ENCODE peak calls at places on chromosomes 11 and 22, in four cellular contexts. F, Z, U and O are unnamed samples.
A peak's percentile ranks its signal among the peaks of the same experiment; 100 is the strongest.

GRCh38 chr11:124717421-124717785 is 22.3 kb upstream of the NRGN start:
- DNase-seq in F (no peak), U (no peak), Z (no peak), O (no peak)

GRCh38 chr22:22060200-22061084 is 77.9 kb upstream of the TOP3B start:
- DNase-seq in U (peak; percentile 40), Z (peak; percentile 99), F (peak; percentile 88), O (no peak)

GRCh38 chr22:23529166-23530103 is 50.7 kb downstream of the IGLL1 start:
- DNase-seq in Z (no peak), F (no peak), U (no peak), O (no peak)

GRCh38 chr22:31872209-31872608 is 72.1 kb upstream of the YWHAH start:
- DNase-seq in U (peak; percentile 33), Z (peak; percentile 39), F (no peak), O (no peak)

GRCh38 chr11:64382586-64382985 is 23.6 kb downstream of the RPS6KA4 start:
- DNase-seq in U (no peak), Z (no peak), F (no peak), O (no peak)

GRCh38 chr22:48908547-48908946 is 919.1 kb downstream of the BRD1 start:
- DNase-seq in U (no peak), Z (no peak), F (no peak), O (no peak)

GRCh38 chr11:100467821-100468508 is 219.1 kb upstream of the ARHGAP42 start:
- DNase-seq in U (no peak), F (no peak), Z (no peak), O (no peak)

GRCh38 chr11:63549411-63549810 is 12.8 kb downstream of the PLAAT4 start:
- DNase-seq in Z (no peak), F (no peak), U (no peak), O (no peak)

GRCh38 chr11:74932169-74932568 is 16.7 kb downstream of the XRRA1 start:
- DNase-seq in U (no peak), F (no peak), Z (no peak), O (no peak)

GRCh38 chr11:117703209-117703608 is 93.8 kb downstream of the DSCAML1 start:
- DNase-seq in Z (no peak), U (peak; percentile 67), F (no peak), O (no peak)

GRCh38 chr11:240315-240714 is 3.5 kb downstream of the PSMD13 start:
- DNase-seq in Z (no peak), F (no peak), U (no peak), O (no peak)

GRCh38 chr11:64379817-64380709 is 21.1 kb downstream of the RPS6KA4 start:
- DNase-seq in U (no peak), Z (no peak), F (no peak), O (no peak)

DNA sequence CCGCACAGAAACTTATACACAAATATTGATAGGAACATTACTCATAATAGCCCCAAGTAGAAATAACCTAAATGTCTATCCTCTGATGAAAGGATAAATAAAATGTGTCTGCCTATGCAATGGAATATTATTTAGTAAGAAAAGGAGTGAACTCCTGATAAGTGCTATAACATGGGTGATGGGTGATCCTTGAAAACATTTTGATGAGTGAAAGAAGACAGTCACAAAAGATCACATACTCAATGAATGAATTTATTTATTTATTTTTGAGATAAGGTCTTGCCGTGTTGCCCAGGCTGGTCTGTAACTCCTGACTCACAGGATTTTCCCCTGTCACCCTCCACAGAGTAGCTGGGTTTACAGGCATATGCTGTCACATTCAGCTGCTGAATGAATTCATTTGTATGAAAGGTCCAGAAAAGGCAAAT is 17.3 kb downstream of the RNF121 start:
- DNase-seq in U (peak; percentile 22), Z (no peak), F (no peak), O (no peak)
- TF ChIP-seq FOXK2 in U (no peak), Z (no peak), F (no peak), O (no peak)

GRCh38 chr11:115226556-115226955 is 277.7 kb downstream of the CADM1 start:
- DNase-seq in U (peak; percentile 39), Z (no peak), F (no peak), O (no peak)
- TF ChIP-seq FOXK2 in U (no peak), Z (no peak), F (no peak), O (no peak)

DNA sequence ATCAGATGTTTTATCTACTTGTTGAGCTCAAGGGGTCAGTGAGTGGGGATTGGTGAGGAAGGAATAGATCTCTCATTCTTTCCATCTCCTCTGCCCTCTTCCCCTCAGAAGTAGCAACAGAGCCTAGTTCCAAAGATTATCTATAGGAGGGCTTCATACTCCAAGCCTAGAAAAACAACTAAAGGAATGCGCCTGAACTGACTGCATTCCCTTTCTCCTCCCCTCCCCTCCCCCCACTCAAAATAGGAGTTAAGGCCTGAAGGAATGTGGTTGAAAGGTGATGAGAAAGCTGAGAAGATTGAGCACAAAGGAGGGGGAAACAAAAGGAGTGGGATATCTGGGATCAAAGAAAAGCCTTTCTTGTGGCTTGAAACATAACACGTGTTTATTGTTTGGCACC is 10.5 kb downstream of the EMSY start:
- DNase-seq in F (no peak), U (no peak), Z (no peak), O (no peak)
- TF ChIP-seq FOXK2 in F (no peak), U (no peak), Z (no peak), O (no peak)

GRCh38 chr11:46894506-46894905 is 23.8 kb downstream of the LRP4 start:
- DNase-seq in U (no peak), Z (no peak), F (no peak), O (no peak)

GRCh38 chr11:46895821-46896220 is 22.5 kb downstream of the LRP4 start:
- DNase-seq in F (no peak), U (no peak), Z (no peak), O (no peak)

GRCh38 chr11:46896719-46897406 is 21.5 kb downstream of the LRP4 start:
- DNase-seq in F (peak; percentile 39), U (peak; percentile 52), Z (no peak), O (no peak)

GRCh38 chr11:46892838-46893237 is 25.5 kb downstream of the LRP4 start:
- DNase-seq in Z (no peak), U (no peak), F (no peak), O (no peak)

DNA sequence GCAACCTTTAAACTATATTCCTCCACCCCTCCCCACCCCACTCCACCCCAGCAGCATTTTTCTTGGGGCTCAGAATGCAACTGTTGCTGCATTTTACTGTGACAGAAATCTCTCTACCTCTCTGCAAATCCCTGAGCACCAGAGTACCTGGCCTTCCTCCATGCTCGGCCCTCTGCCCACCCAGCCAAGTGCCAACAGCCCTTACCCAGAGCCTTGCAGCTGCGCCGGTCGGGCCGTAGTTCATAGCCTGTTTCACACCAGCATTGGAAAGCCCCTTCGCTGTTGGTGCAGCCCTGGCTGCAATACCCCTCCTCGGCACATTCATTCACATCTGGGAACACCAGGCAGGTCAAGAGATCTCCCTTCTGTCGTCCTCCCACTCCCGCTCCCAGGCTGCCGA is 23.4 kb downstream of the LRP4 start:
- DNase-seq in U (no peak), Z (no peak), F (no peak), O (no peak)
- TF ChIP-seq FOXK2 in U (no peak), Z (no peak), F (no peak), O (no peak)

GRCh38 chr22:46931881-46932280 is 169.4 kb downstream of the TBC1D22A start:
- DNase-seq in Z (no peak), F (no peak), U (no peak), O (no peak)

GRCh38 chr22:46934172-46934745 is 171.8 kb downstream of the TBC1D22A start:
- DNase-seq in Z (peak; percentile 43), U (no peak), F (no peak), O (no peak)

GRCh38 chr22:46933526-46933925 is 171.1 kb downstream of the TBC1D22A start:
- DNase-seq in U (no peak), F (no peak), Z (no peak), O (no peak)

GRCh38 chr22:46931414-46931813 is 169.0 kb downstream of the TBC1D22A start:
- DNase-seq in U (no peak), Z (no peak), F (no peak), O (no peak)

DNA sequence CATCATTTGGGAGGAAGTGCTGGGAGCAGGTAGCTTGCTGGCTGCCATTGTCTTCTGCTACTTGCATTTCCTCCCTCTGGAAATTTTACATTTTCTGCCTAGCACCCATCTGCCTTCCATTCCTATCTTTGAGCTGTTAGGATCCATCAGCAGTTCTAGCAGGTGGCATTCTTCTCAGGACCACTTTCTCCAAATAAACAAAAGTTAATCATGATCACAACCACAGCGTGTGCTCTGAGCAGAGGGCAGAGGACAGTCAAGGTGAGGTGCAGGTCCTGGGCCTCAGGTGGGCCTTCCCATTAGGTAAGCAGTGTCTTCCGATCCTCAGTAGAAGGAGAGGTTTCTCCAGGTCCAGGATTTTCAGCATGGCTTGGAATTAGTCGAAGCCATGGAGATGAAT is 170.6 kb downstream of the TBC1D22A start:
- DNase-seq in U (no peak), F (no peak), Z (no peak), O (no peak)
- TF ChIP-seq FOXK2 in U (no peak), F (no peak), Z (no peak), O (no peak)

DNA sequence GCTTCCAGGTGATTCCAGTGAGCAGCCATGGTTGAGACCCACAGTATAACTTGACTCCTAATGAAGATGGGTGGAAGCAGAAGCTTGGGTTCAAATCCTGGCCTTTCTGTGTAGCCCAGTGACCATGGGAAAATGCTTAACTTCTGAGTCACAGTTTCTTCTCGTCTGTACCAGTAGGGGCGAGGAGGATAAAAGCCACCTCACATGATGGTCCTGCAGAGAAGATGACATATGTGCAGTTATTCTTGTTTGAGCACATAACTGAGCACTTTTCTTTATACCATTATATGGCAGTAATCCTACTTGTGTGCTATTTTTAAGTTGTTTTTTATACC is 5.0 kb downstream of the TMEM109 start:
- DNase-seq in F (no peak), U (no peak), Z (no peak), O (no peak)
- TF ChIP-seq FOXK2 in F (no peak), U (no peak), Z (no peak), O (no peak)

GRCh38 chr22:35477911-35478582 is 62.6 kb upstream of the RASD2 start:
- DNase-seq in U (no peak), Z (peak; percentile 22), F (peak; percentile 71), O (no peak)

GRCh38 chr22:35479359-35479758 is 61.3 kb upstream of the RASD2 start:
- DNase-seq in U (no peak), Z (no peak), F (no peak), O (no peak)

GRCh38 chr22:35482311-35482710 is 58.3 kb upstream of the RASD2 start:
- DNase-seq in U (no peak), F (no peak), Z (no peak), O (no peak)

GRCh38 chr22:35480627-35481565 is 59.7 kb upstream of the RASD2 start:
- DNase-seq in F (no peak), Z (no peak), U (no peak), O (no peak)

GRCh38 chr22:35480143-35480542 is 60.5 kb upstream of the RASD2 start:
- DNase-seq in Z (no peak), U (no peak), F (no peak), O (no peak)
- TF ChIP-seq FOXK2 in Z (no peak), U (no peak), F (no peak), O (no peak)